ENCODE peak calls at places on chromosomes 3 and 15, in six cellular contexts. One of them, this sample, is unnamed.

GRCh38 chr3:116929534-116930222 is 220.1 kb downstream of the TUSC7 start:
- DNase-seq in tibial artery: no peak
- DNase-seq in H1: no peak
- DNase-seq in CD8-positive, alpha-beta T cell: no peak
- DNase-seq in fibroblast of pulmonary artery: peak
- DNase-seq in mesothelial cell of epicardium: no peak
- DNase-seq in this sample: no peak

GRCh38 chr15:31352911-31353811 is 26.5 kb downstream of the KLF13 start:
- DNase-seq in tibial artery: peak
- DNase-seq in H1: no peak
- DNase-seq in CD8-positive, alpha-beta T cell: no peak
- DNase-seq in fibroblast of pulmonary artery: peak
- DNase-seq in mesothelial cell of epicardium: no peak
- DNase-seq in this sample: no peak

GRCh38 chr3:33388374-33389100 is 51.7 kb downstream of the UBP1 start:
- DNase-seq in tibial artery: no peak
- DNase-seq in H1: no peak
- DNase-seq in CD8-positive, alpha-beta T cell: no peak
- DNase-seq in fibroblast of pulmonary artery: peak
- DNase-seq in mesothelial cell of epicardium: no peak
- DNase-seq in this sample: no peak

GRCh38 chr3:126353694-126354321 is 3.4 kb downstream of the KLF15 start:
- DNase-seq in tibial artery: peak
- DNase-seq in H1: no peak
- DNase-seq in CD8-positive, alpha-beta T cell: no peak
- DNase-seq in fibroblast of pulmonary artery: no peak
- DNase-seq in mesothelial cell of epicardium: no peak
- DNase-seq in this sample: no peak

GRCh38 chr3:123353227-123353851 is 95.6 kb downstream of the ADCY5 start:
- DNase-seq in tibial artery: no peak
- DNase-seq in H1: no peak
- DNase-seq in CD8-positive, alpha-beta T cell: no peak
- DNase-seq in fibroblast of pulmonary artery: no peak
- DNase-seq in mesothelial cell of epicardium: no peak
- DNase-seq in this sample: no peak

GRCh38 chr15:44788748-44789147 is 52.4 kb downstream of the TRIM69 start:
- DNase-seq in tibial artery: no peak
- DNase-seq in H1: no peak
- DNase-seq in CD8-positive, alpha-beta T cell: peak
- DNase-seq in fibroblast of pulmonary artery: no peak
- DNase-seq in mesothelial cell of epicardium: no peak
- DNase-seq in this sample: no peak

GRCh38 chr3:66507631-66508260 is 6.9 kb upstream of the LRIG1 start:
- DNase-seq in tibial artery: no peak
- DNase-seq in H1: no peak
- DNase-seq in CD8-positive, alpha-beta T cell: no peak
- DNase-seq in fibroblast of pulmonary artery: no peak
- DNase-seq in mesothelial cell of epicardium: no peak
- DNase-seq in this sample: no peak

GRCh38 chr3:50318615-50319014 is 3.9 kb downstream of the HYAL2 start:
- DNase-seq in tibial artery: no peak
- DNase-seq in H1: no peak
- DNase-seq in CD8-positive, alpha-beta T cell: no peak
- DNase-seq in fibroblast of pulmonary artery: no peak
- DNase-seq in mesothelial cell of epicardium: no peak
- DNase-seq in this sample: no peak

GRCh38 chr15:73897441-73898261 is 24.3 kb downstream of the TBC1D21 start:
- DNase-seq in tibial artery: peak
- DNase-seq in H1: peak
- DNase-seq in CD8-positive, alpha-beta T cell: peak
- DNase-seq in fibroblast of pulmonary artery: peak
- DNase-seq in mesothelial cell of epicardium: no peak
- DNase-seq in this sample: peak

GRCh38 chr3:179837374-179837773 is 184.5 kb downstream of the USP13 start:
- DNase-seq in tibial artery: no peak
- DNase-seq in H1: no peak
- DNase-seq in CD8-positive, alpha-beta T cell: no peak
- DNase-seq in fibroblast of pulmonary artery: peak
- DNase-seq in mesothelial cell of epicardium: no peak
- DNase-seq in this sample: no peak

GRCh38 chr3:17965331-17965730 is 222.9 kb upstream of the TBC1D5 start:
- DNase-seq in tibial artery: no peak
- DNase-seq in H1: no peak
- DNase-seq in CD8-positive, alpha-beta T cell: no peak
- DNase-seq in fibroblast of pulmonary artery: no peak
- DNase-seq in mesothelial cell of epicardium: no peak
- DNase-seq in this sample: no peak

GRCh38 chr3:37308247-37308646 is 133.9 kb upstream of the LRRFIP2 start:
- DNase-seq in tibial artery: no peak
- DNase-seq in H1: no peak
- DNase-seq in CD8-positive, alpha-beta T cell: no peak
- DNase-seq in fibroblast of pulmonary artery: peak
- DNase-seq in mesothelial cell of epicardium: no peak
- DNase-seq in this sample: peak

GRCh38 chr15:26722621-26723160 is 50.2 kb downstream of the GABRB3 start:
- DNase-seq in tibial artery: no peak
- DNase-seq in H1: peak
- DNase-seq in CD8-positive, alpha-beta T cell: no peak
- DNase-seq in fibroblast of pulmonary artery: no peak
- DNase-seq in mesothelial cell of epicardium: no peak
- DNase-seq in this sample: no peak

GRCh38 chr3:13608969-13609725 is 60.2 kb downstream of the FBLN2 start:
- DNase-seq in tibial artery: no peak
- DNase-seq in H1: no peak
- DNase-seq in CD8-positive, alpha-beta T cell: no peak
- DNase-seq in fibroblast of pulmonary artery: no peak
- DNase-seq in mesothelial cell of epicardium: no peak
- DNase-seq in this sample: no peak

GRCh38 chr15:37877851-37878577 is 56.4 kb upstream of the TMCO5A start:
- DNase-seq in tibial artery: no peak
- DNase-seq in H1: no peak
- DNase-seq in CD8-positive, alpha-beta T cell: no peak
- DNase-seq in fibroblast of pulmonary artery: peak
- DNase-seq in mesothelial cell of epicardium: no peak
- DNase-seq in this sample: peak

GRCh38 chr3:139238281-139239030 is 105.4 kb upstream of the MRPS22 start:
- DNase-seq in tibial artery: no peak
- DNase-seq in H1: peak
- DNase-seq in CD8-positive, alpha-beta T cell: no peak
- DNase-seq in fibroblast of pulmonary artery: no peak
- DNase-seq in mesothelial cell of epicardium: no peak
- DNase-seq in this sample: no peak

DNA sequence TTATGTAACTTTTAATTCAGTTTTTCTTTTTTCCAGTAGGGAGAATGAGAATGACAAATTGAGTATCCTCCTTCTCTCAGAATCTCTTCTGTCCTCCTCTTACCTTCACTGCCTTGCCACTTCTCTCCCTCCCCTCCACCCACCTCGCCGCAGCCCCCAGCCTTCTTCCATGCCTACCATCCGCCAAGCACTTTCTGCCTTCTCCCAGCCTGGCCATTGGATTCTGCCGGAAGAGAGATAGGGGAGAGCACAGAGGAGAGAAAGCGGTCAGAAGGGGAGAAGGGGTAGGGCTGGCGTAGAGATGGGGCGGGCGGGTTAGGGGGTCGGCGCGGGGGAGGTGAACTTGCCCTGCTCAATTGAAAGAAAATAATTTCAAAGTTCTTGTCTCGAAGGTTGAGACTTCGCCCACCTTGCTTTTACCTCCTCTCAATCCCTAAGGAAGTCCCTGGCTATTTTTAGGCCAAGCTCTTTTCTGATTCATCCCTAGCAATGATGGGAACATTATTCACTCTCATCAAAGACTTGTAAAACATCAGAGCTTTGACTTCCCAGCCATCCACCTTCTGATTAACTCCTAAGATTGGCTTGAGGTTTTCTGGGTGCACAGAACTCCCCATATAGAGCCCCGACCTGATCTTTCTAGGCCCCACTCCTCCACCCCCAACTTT is 802 bp downstream of the C3orf52 start:
- DNase-seq in tibial artery: no peak
- DNase-seq in H1: no peak
- DNase-seq in CD8-positive, alpha-beta T cell: no peak
- DNase-seq in fibroblast of pulmonary artery: peak
- DNase-seq in mesothelial cell of epicardium: no peak
- DNase-seq in this sample: peak
- TF ChIP-seq CTCF in tibial artery: no peak
- TF ChIP-seq CTCF in H1: no peak
- TF ChIP-seq CTCF in CD8-positive, alpha-beta T cell: no peak
- TF ChIP-seq CTCF in fibroblast of pulmonary artery: no peak
- TF ChIP-seq CTCF in mesothelial cell of epicardium: no peak
- TF ChIP-seq CTCF in this sample: no peak

GRCh38 chr3:193710286-193711164 is 117.5 kb downstream of the OPA1 start:
- DNase-seq in tibial artery: no peak
- DNase-seq in H1: no peak
- DNase-seq in CD8-positive, alpha-beta T cell: no peak
- DNase-seq in fibroblast of pulmonary artery: no peak
- DNase-seq in mesothelial cell of epicardium: no peak
- DNase-seq in this sample: no peak

GRCh38 chr3:193711523-193711963 is 118.5 kb downstream of the OPA1 start:
- DNase-seq in tibial artery: no peak
- DNase-seq in H1: no peak
- DNase-seq in CD8-positive, alpha-beta T cell: no peak
- DNase-seq in fibroblast of pulmonary artery: no peak
- DNase-seq in mesothelial cell of epicardium: no peak
- DNase-seq in this sample: no peak

GRCh38 chr3:193711165-193711485 is 118.1 kb downstream of the OPA1 start:
- DNase-seq in tibial artery: no peak
- DNase-seq in H1: no peak
- DNase-seq in CD8-positive, alpha-beta T cell: no peak
- DNase-seq in fibroblast of pulmonary artery: no peak
- DNase-seq in mesothelial cell of epicardium: no peak
- DNase-seq in this sample: no peak

GRCh38 chr3:193712938-193713337 is 119.9 kb downstream of the OPA1 start:
- DNase-seq in tibial artery: no peak
- DNase-seq in H1: no peak
- DNase-seq in CD8-positive, alpha-beta T cell: no peak
- DNase-seq in fibroblast of pulmonary artery: no peak
- DNase-seq in mesothelial cell of epicardium: no peak
- DNase-seq in this sample: no peak

GRCh38 chr3:193711964-193712598 is 119.1 kb downstream of the OPA1 start:
- DNase-seq in tibial artery: no peak
- DNase-seq in H1: no peak
- DNase-seq in CD8-positive, alpha-beta T cell: no peak
- DNase-seq in fibroblast of pulmonary artery: no peak
- DNase-seq in mesothelial cell of epicardium: no peak
- DNase-seq in this sample: no peak
- TF ChIP-seq CTCF in tibial artery: no peak
- TF ChIP-seq CTCF in H1: no peak
- TF ChIP-seq CTCF in CD8-positive, alpha-beta T cell: no peak
- TF ChIP-seq CTCF in fibroblast of pulmonary artery: no peak
- TF ChIP-seq CTCF in mesothelial cell of epicardium: no peak
- TF ChIP-seq CTCF in this sample: no peak

GRCh38 chr3:155334215-155334896 is 40.9 kb upstream of the STRIT1 start:
- DNase-seq in tibial artery: no peak
- DNase-seq in H1: no peak
- DNase-seq in CD8-positive, alpha-beta T cell: no peak
- DNase-seq in fibroblast of pulmonary artery: no peak
- DNase-seq in mesothelial cell of epicardium: no peak
- DNase-seq in this sample: no peak

GRCh38 chr3:155332668-155333160 is 39.2 kb upstream of the STRIT1 start:
- DNase-seq in tibial artery: no peak
- DNase-seq in H1: no peak
- DNase-seq in CD8-positive, alpha-beta T cell: no peak
- DNase-seq in fibroblast of pulmonary artery: no peak
- DNase-seq in mesothelial cell of epicardium: no peak
- DNase-seq in this sample: no peak

GRCh38 chr3:155339052-155339451 is 45.6 kb upstream of the STRIT1 start:
- DNase-seq in tibial artery: no peak
- DNase-seq in H1: no peak
- DNase-seq in CD8-positive, alpha-beta T cell: no peak
- DNase-seq in fibroblast of pulmonary artery: no peak
- DNase-seq in mesothelial cell of epicardium: no peak
- DNase-seq in this sample: no peak

GRCh38 chr3:155335955-155336354 is 42.5 kb upstream of the STRIT1 start:
- DNase-seq in tibial artery: no peak
- DNase-seq in H1: no peak
- DNase-seq in CD8-positive, alpha-beta T cell: no peak
- DNase-seq in fibroblast of pulmonary artery: no peak
- DNase-seq in mesothelial cell of epicardium: no peak
- DNase-seq in this sample: no peak

DNA sequence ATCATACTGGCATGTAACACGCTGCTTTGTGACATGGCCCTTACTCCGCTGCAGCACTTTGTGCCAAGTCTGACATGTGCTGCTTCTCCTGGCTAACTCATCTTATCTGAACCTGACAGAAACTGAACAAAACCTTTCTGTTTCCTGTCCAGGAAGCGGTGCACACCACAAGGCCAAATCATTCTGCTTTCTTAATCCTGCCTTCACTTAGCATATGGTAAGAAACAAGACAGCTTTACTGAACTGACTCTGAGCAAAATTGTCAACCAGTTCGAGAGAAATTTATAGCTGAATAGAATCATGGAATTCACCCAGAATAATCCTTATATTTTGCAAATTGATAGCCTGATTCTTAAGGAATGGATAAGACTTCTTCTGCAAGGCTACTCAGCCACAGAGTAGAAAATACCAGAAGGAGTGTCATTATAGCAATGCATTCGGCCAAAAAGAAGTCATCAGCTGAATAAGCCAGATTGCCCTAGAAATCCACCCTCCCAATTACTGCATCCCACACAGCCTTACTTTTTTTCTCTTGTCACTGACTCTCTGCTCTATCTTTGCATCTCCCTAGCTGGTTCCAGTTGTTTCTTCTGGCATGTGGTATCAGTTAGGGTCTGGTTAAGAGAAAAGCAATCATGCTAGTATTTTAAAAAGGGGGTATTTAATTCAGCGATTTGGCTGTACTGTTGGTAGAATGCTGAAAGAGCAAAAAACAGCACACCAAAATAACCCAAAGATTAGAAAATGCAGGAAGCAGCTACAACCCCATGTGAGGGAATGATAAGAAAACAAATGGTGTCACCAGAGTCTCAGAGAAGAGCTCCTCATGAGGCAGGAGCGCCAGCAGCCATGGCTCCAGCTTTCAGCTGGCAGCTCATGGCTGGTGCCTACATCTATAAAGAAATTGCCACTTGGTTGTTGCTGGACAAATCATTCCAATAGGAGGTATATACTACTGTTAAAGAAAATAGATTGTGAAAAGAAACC is 41.7 kb upstream of the STRIT1 start:
- DNase-seq in tibial artery: no peak
- DNase-seq in H1: no peak
- DNase-seq in CD8-positive, alpha-beta T cell: no peak
- DNase-seq in fibroblast of pulmonary artery: peak
- DNase-seq in mesothelial cell of epicardium: no peak
- DNase-seq in this sample: no peak
- TF ChIP-seq CTCF in tibial artery: no peak
- TF ChIP-seq CTCF in H1: no peak
- TF ChIP-seq CTCF in CD8-positive, alpha-beta T cell: no peak
- TF ChIP-seq CTCF in fibroblast of pulmonary artery: no peak
- TF ChIP-seq CTCF in mesothelial cell of epicardium: no peak
- TF ChIP-seq CTCF in this sample: no peak

DNA sequence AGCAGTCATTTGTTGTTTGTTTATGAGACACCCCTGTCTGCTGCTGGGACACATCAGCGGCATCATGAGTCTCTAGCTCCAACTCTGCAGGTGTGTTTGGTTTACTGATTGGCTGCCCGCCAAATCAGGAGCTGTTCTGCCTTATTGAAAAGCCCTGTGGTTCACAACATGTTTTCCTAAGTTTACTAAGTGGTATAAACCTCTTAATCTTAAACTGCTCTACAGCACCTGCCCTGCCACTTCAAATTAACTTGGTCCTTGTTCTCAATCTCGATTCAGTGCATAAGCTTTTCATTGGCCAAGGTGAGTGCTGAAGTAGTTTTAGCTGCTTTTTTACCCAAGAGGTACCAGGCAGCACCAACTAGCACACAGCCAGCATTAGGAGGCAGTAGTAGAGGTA is 77.8 kb upstream of the WDR72 start:
- DNase-seq in tibial artery: no peak
- DNase-seq in H1: no peak
- DNase-seq in CD8-positive, alpha-beta T cell: no peak
- DNase-seq in fibroblast of pulmonary artery: no peak
- DNase-seq in mesothelial cell of epicardium: no peak
- DNase-seq in this sample: peak
- TF ChIP-seq CTCF in tibial artery: no peak
- TF ChIP-seq CTCF in H1: no peak
- TF ChIP-seq CTCF in CD8-positive, alpha-beta T cell: no peak
- TF ChIP-seq CTCF in fibroblast of pulmonary artery: no peak
- TF ChIP-seq CTCF in mesothelial cell of epicardium: no peak
- TF ChIP-seq CTCF in this sample: no peak